ENCODE peak calls at places on chromosomes 4 and X, in four cellular contexts. B is pancreas, W is spleen, D is tibial artery. K is an unnamed sample. For H3K27me3, the result is how much of the 10 kb centered on the place peaks cover.

GRCh38 chr4:13543648-13544555 is at the start of gene NKX3-2:
- DNase-seq in D (no peak), W (peak), B (no peak), K (no peak)

GRCh38 chr4:168163106-168163505 is 70.8 kb downstream of the ANXA10 start:
- DNase-seq in B (no peak), D (no peak), W (no peak), K (no peak)

GRCh38 chrX:22674947-22675346 is 324.8 kb upstream of the DDX53 start:
- DNase-seq in D (no peak), B (no peak), W (no peak), K (no peak)

GRCh38 chr4:75248770-75249467 is 265.3 kb downstream of the RCHY1 start:
- DNase-seq in D (no peak), W (no peak), B (no peak), K (no peak)

GRCh38 chrX:67545772-67546495 is 2.1 kb downstream of the AR start:
- DNase-seq in B (peak), D (peak), W (peak), K (no peak)

GRCh38 chrX:150219374-150220185 is 143.5 kb upstream of the MAMLD1 start:
- DNase-seq in B (no peak), D (no peak), W (peak), K (no peak)

GRCh38 chr4:53505947-53506346 is 85.3 kb downstream of the LNX1 start:
- DNase-seq in D (no peak), W (no peak), B (no peak), K (no peak)

GRCh38 chr4:22030321-22030720 is 81.7 kb upstream of the KCNIP4 start:
- DNase-seq in D (no peak), W (no peak), B (no peak), K (no peak)

GRCh38 chr4:123825596-123826291 is 429.1 kb downstream of the SPRY1 start:
- DNase-seq in B (no peak), D (no peak), W (no peak), K (no peak)

GRCh38 chr4:117898496-117898895 is 135.8 kb upstream of the NDST3 start:
- DNase-seq in D (no peak), W (no peak), B (no peak), K (no peak)

DNA sequence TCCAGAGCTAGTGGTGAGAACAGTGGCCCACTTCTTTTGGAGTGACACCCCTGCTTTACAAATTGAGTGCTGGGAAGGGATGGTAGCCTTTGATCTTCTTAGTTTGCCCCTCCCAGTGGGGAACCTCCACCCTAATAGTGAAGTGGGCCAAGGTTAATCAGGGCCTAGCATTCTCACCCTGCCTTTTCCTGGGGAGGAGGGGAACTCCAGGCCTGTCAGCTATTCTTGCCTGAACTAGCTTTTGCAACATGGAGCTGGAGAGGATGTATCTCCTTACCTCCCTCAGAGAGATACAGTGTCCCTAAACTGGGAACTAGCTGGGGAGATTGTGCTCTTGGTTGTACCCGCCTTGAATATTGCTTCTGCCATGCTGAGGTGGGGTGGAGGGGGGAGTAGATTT is 20.6 kb downstream of the PHKA1 start:
- DNase-seq in D (no peak), B (no peak), W (no peak), K (no peak)
- H3K27me3 ChIP-seq in D (under half), B (under half), W (under half), K (under half)

GRCh38 chrX:40867352-40867751 is 132.0 kb upstream of the MED14 start:
- DNase-seq in B (peak), D (no peak), W (no peak), K (no peak)
- TF ChIP-seq CTCF in B (no peak), D (no peak), W (no peak), K (no peak)

DNA sequence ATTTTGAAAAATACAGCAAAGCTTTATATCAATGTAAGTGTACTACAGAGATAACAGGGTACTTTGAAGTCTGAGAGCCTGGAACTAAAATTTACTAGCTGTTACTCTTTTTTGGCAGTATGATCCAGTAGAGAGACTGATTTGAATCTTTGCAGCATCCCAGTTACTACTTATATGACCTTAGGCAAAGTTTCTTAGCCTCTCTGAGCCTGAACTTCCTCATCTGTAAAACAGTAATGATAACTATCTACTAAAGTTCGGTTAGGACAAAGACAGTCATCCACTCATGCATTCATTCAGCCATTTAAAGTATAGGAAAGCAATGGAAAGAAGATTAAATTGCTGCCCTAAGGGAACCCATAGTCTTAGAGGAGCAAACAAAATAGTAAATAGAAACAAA is 10.1 kb downstream of the BRWD3 start:
- DNase-seq in B (no peak), D (no peak), W (no peak), K (no peak)
- H3K27me3 ChIP-seq in B (under half), D (under half), W (under half), K (under half)

DNA sequence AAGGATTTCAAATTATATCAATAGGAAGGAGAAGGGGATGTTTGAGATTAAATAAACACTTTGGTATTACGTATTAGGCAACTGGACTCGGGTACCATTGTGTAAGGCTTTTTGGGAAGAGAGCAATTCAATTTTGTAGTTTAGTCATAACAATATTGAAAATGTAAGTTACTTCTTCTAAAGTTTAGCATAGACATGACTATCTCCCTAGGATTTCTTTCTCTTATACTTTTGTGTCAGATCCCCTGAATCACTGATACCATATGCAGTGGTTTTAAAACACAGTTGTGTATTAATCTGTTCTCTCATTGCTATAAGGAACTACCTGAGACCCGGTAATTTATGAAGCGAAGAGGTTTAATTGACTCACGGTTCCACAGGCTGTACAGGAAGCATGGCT is 123.9 kb upstream of the FAM9C start:
- DNase-seq in D (no peak), B (no peak), W (no peak), K (no peak)
- TF ChIP-seq CTCF in D (no peak), B (no peak), W (no peak), K (no peak)

K was measured in dorsolateral prefrontal cortex.